ENCODE peak calls at places on chromosomes 2 and 18, in six cellular contexts. V is B cell, D is pancreas, H is fibroblast of lung, L is lung, C is osteocyte. K is an unnamed sample.

GRCh38 chr2:30245364-30245763 is 14.0 kb downstream of the LBH start:
- DNase-seq in V (no peak), D (no peak), H (no peak), L (no peak), C (no peak), K (no peak)

GRCh38 chr18:9665311-9665710 is 42.8 kb upstream of the RAB31 start:
- DNase-seq in V (no peak), D (no peak), H (peak), L (no peak), C (no peak), K (no peak)

GRCh38 chr2:127023504-127023903 is 83.5 kb downstream of the BIN1 start:
- DNase-seq in V (no peak), D (no peak), H (no peak), L (no peak), C (peak), K (no peak)

GRCh38 chr18:6414118-6414722 is 491 bp downstream of the L3MBTL4 start:
- DNase-seq in V (peak), D (peak), H (no peak), L (peak), C (peak), K (no peak)

GRCh38 chr2:138698428-138698827 is 81.8 kb downstream of the NXPH2 start:
- DNase-seq in V (no peak), D (no peak), H (no peak), L (no peak), C (no peak), K (no peak)

GRCh38 chr2:22487541-22487940 is 897.4 kb upstream of the KLHL29 start:
- DNase-seq in V (no peak), D (no peak), H (no peak), L (no peak), C (no peak), K (no peak)

GRCh38 chr18:49161627-49162026 is 210.9 kb upstream of the SMAD7 start:
- DNase-seq in V (no peak), D (no peak), H (peak), L (no peak), C (no peak), K (no peak)

GRCh38 chr18:76414936-76415621 is 80.0 kb downstream of the ZNF516 start:
- DNase-seq in V (no peak), D (no peak), H (no peak), L (no peak), C (no peak), K (no peak)

GRCh38 chr2:136117909-136118818 is at the start of gene CXCR4:
- DNase-seq in V (peak), D (peak), H (peak), L (peak), C (no peak), K (peak)

DNA sequence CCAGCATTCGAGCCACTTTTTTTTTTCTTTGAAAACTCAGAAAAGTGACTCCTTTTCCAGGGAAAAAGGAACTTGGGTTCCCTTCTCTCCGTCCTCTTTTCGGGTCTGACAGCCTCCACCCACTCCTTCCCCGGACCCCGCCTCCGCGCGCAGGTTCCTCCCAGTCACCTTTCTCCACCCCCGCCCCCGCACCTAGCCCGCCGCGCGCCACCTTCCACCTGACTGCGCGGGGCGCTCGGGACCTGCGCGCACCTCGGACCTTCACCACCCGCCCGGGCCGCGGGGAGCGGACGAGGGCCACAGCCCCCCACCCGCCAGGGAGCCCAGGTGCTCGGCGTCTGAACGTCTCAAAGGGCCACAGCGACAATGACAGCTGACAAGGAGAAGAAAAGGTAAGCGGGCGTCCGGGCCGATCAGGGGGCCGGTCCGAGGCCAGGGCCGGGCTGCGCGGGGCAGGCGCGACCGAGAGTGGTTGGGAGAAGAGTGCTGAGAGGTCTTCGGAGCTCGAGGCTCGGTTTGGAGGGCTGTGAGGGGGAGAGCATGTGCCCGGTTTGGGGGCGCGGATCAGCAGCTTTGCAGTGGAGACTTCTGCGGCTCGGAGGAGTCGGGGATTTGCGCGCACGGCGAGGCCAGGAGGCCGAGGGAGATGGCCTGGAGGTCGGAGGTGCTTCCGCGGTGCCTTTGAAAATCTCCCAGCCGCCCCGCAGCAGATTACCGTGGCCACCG is 502 bp downstream of the EPAS1 start:
- DNase-seq in V (peak), D (peak), H (no peak), L (peak), C (no peak), K (peak)
- TF ChIP-seq CTCF in V (no peak), D (no peak), H (no peak), L (no peak), C (no peak), K (no peak)

DNA sequence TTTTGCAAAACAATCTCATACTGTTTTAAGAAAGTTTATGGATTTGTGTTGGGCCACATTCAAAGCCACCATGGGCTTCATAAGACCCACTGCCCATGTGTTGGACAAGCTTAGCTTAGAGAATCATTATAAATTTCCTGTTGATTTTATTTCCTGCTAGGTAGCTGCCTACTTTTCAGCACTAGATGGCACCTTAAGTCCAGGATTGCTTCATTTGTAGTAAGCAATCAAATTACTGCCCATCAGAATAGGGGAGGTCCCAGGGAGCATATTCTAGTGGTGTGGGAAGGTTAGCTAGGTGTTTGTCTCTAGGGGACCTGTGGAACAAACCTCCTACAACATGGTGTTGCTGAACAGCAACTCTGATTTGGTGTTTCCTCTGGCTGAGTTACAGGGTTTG is 11.0 kb upstream of the DCDC2C start:
- DNase-seq in V (no peak), D (no peak), H (no peak), L (no peak), C (no peak), K (peak)
- TF ChIP-seq CTCF in V (no peak), D (no peak), H (peak), L (no peak), C (peak), K (peak)

GRCh38 chr2:15546297-15547098 is 14.6 kb downstream of the NBAS start:
- DNase-seq in V (no peak), D (no peak), H (no peak), L (no peak), C (no peak), K (no peak)
- TF ChIP-seq CTCF in V (no peak), D (no peak), H (no peak), L (no peak), C (peak), K (no peak)

GRCh38 chr2:157056200-157056676 is 201.3 kb upstream of the GALNT5 start:
- DNase-seq in V (no peak), D (no peak), H (peak), L (no peak), C (no peak), K (peak)
- TF ChIP-seq CTCF in V (no peak), D (no peak), H (no peak), L (no peak), C (no peak), K (no peak)